ENCODE peak calls at places on chromosomes 13 and 19, in nine cellular contexts. W is sciatic nerve, P is NCI-H2081, C is GM03348, M is WERI-Rb-1, I is NCI-H774, T is H54, B is glomerular endothelial cell, K is HuH-7. G is an unnamed sample.

GRCh38 chr13:45231722-45232121 is 30.9 kb upstream of the KCTD4 start:
- DNase-seq in W (no peak), P (no peak), C (no peak), M (no peak), I (no peak), T (no peak), B (no peak), K (no peak), G (no peak)

GRCh38 chr13:21328201-21328600 is 130.9 kb downstream of the ZDHHC20 start:
- DNase-seq in W (no peak), P (no peak), C (no peak), M (no peak), I (no peak), T (no peak), B (no peak), K (no peak), G (no peak)

GRCh38 chr19:2613507-2614295 is 88.8 kb downstream of the GNG7 start:
- DNase-seq in W (no peak), P (peak; percentile 25), C (peak; percentile 80), M (peak; percentile 26), I (no peak), T (no peak), B (no peak), K (peak; percentile 69), G (peak; percentile 55)

GRCh38 chr19:16359074-16359473 is 34.4 kb downstream of the KLF2 start:
- DNase-seq in W (no peak), P (no peak), C (no peak), M (no peak), I (no peak), T (no peak), B (no peak), K (no peak), G (no peak)

GRCh38 chr13:113537205-113537604 is 46.7 kb upstream of the DCUN1D2 start:
- DNase-seq in W (peak; percentile 41), P (no peak), C (no peak), M (peak; percentile 6), I (no peak), T (no peak), B (no peak), K (no peak), G (no peak)

GRCh38 chr19:18526316-18526715 is 4.4 kb upstream of the ELL start:
- DNase-seq in W (no peak), P (no peak), C (no peak), M (no peak), I (no peak), T (no peak), B (no peak), K (no peak), G (no peak)

GRCh38 chr19:35495107-35496064 is 5.1 kb upstream of the KRTDAP start:
- DNase-seq in W (peak; percentile 73), P (peak; percentile 17), C (peak; percentile 95), M (peak; percentile 75), I (peak; percentile 39), T (peak; percentile 93), B (no peak), K (peak; percentile 93), G (peak; percentile 76)

GRCh38 chr19:28886708-28887107 is 326.2 kb downstream of the UQCRFS1 start:
- DNase-seq in W (no peak), P (no peak), C (no peak), M (no peak), I (no peak), T (no peak), B (no peak), K (no peak), G (no peak)

GRCh38 chr19:49119411-49120324 is at the start of gene PPFIA3:
- DNase-seq in W (peak; percentile 82), P (no peak), C (peak; percentile 85), M (no peak), I (peak; percentile 0), T (peak; percentile 57), B (no peak), K (peak; percentile 64), G (peak; percentile 42)

GRCh38 chr13:26254583-26255102 is 714 bp downstream of the CDK8 start:
- DNase-seq in W (peak; percentile 67), P (no peak), C (peak; percentile 69), M (peak; percentile 65), I (no peak), T (peak; percentile 14), B (no peak), K (peak; percentile 39), G (peak; percentile 31)

GRCh38 chr19:8592231-8593009 is 15.2 kb upstream of the MYO1F start:
- DNase-seq in W (peak; percentile 100), P (no peak), C (peak; percentile 96), M (peak; percentile 96), I (no peak), T (peak; percentile 76), B (peak; percentile 64), K (peak; percentile 85), G (peak; percentile 99)

GRCh38 chr13:89550842-89551422 is 1796.6 kb upstream of the MIR17HG start:
- DNase-seq in W (no peak), P (no peak), C (no peak), M (no peak), I (no peak), T (no peak), B (peak; percentile 12), K (no peak), G (peak; percentile 21)

GRCh38 chr13:30742896-30743295 is 7.6 kb downstream of the ALOX5AP start:
- DNase-seq in W (no peak), P (no peak), C (no peak), M (no peak), I (no peak), T (no peak), B (no peak), K (no peak), G (no peak)

GRCh38 chr19:54252845-54253244 is 4.2 kb downstream of the LILRB5 start:
- DNase-seq in W (no peak), P (no peak), C (no peak), M (no peak), I (no peak), T (no peak), B (no peak), K (no peak), G (no peak)

GRCh38 chr13:44131069-44131614 is 242.5 kb upstream of the SERP2 start:
- DNase-seq in W (no peak), P (no peak), C (no peak), M (no peak), I (no peak), T (no peak), B (no peak), K (no peak), G (no peak)

GRCh38 chr19:2059422-2060201 is 8.6 kb upstream of the MKNK2 start:
- DNase-seq in W (peak; percentile 79), P (no peak), C (peak; percentile 75), M (peak; percentile 65), I (peak; percentile 23), T (peak; percentile 78), B (no peak), K (peak; percentile 73), G (no peak)

GRCh38 chr19:6230991-6231448 is 48.8 kb downstream of the MLLT1 start:
- DNase-seq in W (no peak), P (no peak), C (no peak), M (no peak), I (no peak), T (no peak), B (no peak), K (no peak), G (no peak)

GRCh38 chr19:16143399-16144215 is at the start of gene HSH2D:
- DNase-seq in W (no peak), P (peak; percentile 31), C (no peak), M (no peak), I (peak; percentile 75), T (no peak), B (no peak), K (no peak), G (no peak)

GRCh38 chr13:29993716-29994488 is 143.5 kb upstream of the UBL3 start:
- DNase-seq in W (no peak), P (no peak), C (peak; percentile 79), M (no peak), I (no peak), T (peak; percentile 35), B (no peak), K (no peak), G (no peak)

GRCh38 chr19:6061420-6062130 is 48.7 kb downstream of the RFX2 start:
- DNase-seq in W (peak; percentile 49), P (no peak), C (no peak), M (no peak), I (no peak), T (no peak), B (no peak), K (no peak), G (no peak)

GRCh38 chr19:30228113-30228725 is 144.0 kb upstream of the ZNF536 start:
- DNase-seq in W (no peak), P (no peak), C (peak; percentile 61), M (peak; percentile 35), I (no peak), T (no peak), B (no peak), K (no peak), G (peak; percentile 27)

GRCh38 chr13:76980075-76980718 is 11.7 kb upstream of the CLN5 start:
- DNase-seq in W (peak; percentile 92), P (peak; percentile 74), C (peak; percentile 93), M (peak; percentile 67), I (peak; percentile 42), T (peak; percentile 77), B (no peak), K (peak; percentile 90), G (peak; percentile 77)

GRCh38 chr13:59568306-59568705 is 595.4 kb downstream of the DIAPH3 start:
- DNase-seq in W (no peak), P (no peak), C (no peak), M (no peak), I (no peak), T (no peak), B (no peak), K (no peak), G (peak; percentile 67)

GRCh38 chr19:2254052-2254872 is 2.0 kb downstream of the JSRP1 start:
- DNase-seq in W (no peak), P (no peak), C (no peak), M (no peak), I (no peak), T (no peak), B (no peak), K (peak; percentile 91), G (no peak)

GRCh38 chr13:114065926-114066774 is 66.3 kb downstream of the RASA3 start:
- DNase-seq in W (no peak), P (no peak), C (no peak), M (no peak), I (no peak), T (no peak), B (no peak), K (no peak), G (no peak)

GRCh38 chr13:33275916-33276315 is 9.6 kb downstream of the STARD13 start:
- DNase-seq in W (no peak), P (no peak), C (peak; percentile 47), M (no peak), I (no peak), T (no peak), B (no peak), K (no peak), G (no peak)

GRCh38 chr19:54021932-54022331 is 30.5 kb downstream of the CACNG6 start:
- DNase-seq in W (no peak), P (no peak), C (no peak), M (no peak), I (no peak), T (no peak), B (no peak), K (no peak), G (no peak)

GRCh38 chr13:49419292-49419691 is 24.6 kb downstream of the CAB39L start:
- DNase-seq in W (no peak), P (no peak), C (no peak), M (no peak), I (no peak), T (no peak), B (no peak), K (no peak), G (no peak)

GRCh38 chr13:34886987-34887386 is 55.1 kb upstream of the NBEA start:
- DNase-seq in W (no peak), P (no peak), C (no peak), M (no peak), I (no peak), T (no peak), B (no peak), K (no peak), G (no peak)

GRCh38 chr13:77002590-77003190 is 10.8 kb downstream of the CLN5 start:
- DNase-seq in W (no peak), P (no peak), C (peak; percentile 57), M (no peak), I (no peak), T (no peak), B (no peak), K (peak; percentile 12), G (peak; percentile 45)

GRCh38 chr13:23899555-23899954 is 2.3 kb upstream of the C1QTNF9B start:
- DNase-seq in W (no peak), P (peak; percentile 10), C (peak; percentile 44), M (no peak), I (no peak), T (no peak), B (no peak), K (peak; percentile 37), G (peak; percentile 47)